ENCODE peak calls at places on chromosomes 2 and 18, in ten cellular contexts. U is K562; L is HFFc6; V is naive thymus-derived CD4-positive, alpha-beta T cell; K is mesothelial cell of epicardium; M is Peyer's patch; F is T follicular helper cell; J is nephron progenitor cell; D is naive thymus-derived CD8-positive, alpha-beta T cell; T is EL. R is an unnamed sample.

GRCh38 chr2:40037303-40037702 is 258.2 kb upstream of the THUMPD2 start:
- DNase-seq in U (no peak), L (no peak), V (no peak), K (no peak), M (no peak), F (no peak), J (no peak), D (no peak), T (no peak), R (no peak)

GRCh38 chr2:69100220-69100723 is 87.3 kb downstream of the ANTXR1 start:
- DNase-seq in U (no peak), L (no peak), V (no peak), K (no peak), M (no peak), F (no peak), J (no peak), D (no peak), T (no peak), R (no peak)

GRCh38 chr2:179936654-179937053 is 70.4 kb downstream of the CWC22 start:
- DNase-seq in U (peak; percentile 58), L (no peak), V (no peak), K (no peak), M (peak; percentile 17), F (no peak), J (peak; percentile 60), D (no peak), T (peak; percentile 29), R (no peak)

GRCh38 chr2:216485237-216485636 is 13.4 kb upstream of the RPL37A start:
- DNase-seq in U (no peak), L (no peak), V (no peak), K (no peak), M (no peak), F (no peak), J (no peak), D (no peak), T (no peak), R (no peak)

GRCh38 chr2:178477443-178478099 is 829 bp downstream of the FKBP7 start:
- DNase-seq in U (no peak), L (no peak), V (no peak), K (no peak), M (no peak), F (no peak), J (no peak), D (no peak), T (no peak), R (no peak)

GRCh38 chr2:85958731-85959130 is 69.9 kb upstream of the ST3GAL5 start:
- DNase-seq in U (no peak), L (no peak), V (no peak), K (no peak), M (no peak), F (no peak), J (no peak), D (no peak), T (no peak), R (no peak)

GRCh38 chr2:233085037-233085838 is 25.1 kb downstream of the INPP5D start:
- DNase-seq in U (no peak), L (no peak), V (no peak), K (no peak), M (peak; percentile 22), F (no peak), J (no peak), D (no peak), T (no peak), R (no peak)

GRCh38 chr2:108301558-108301957 is 12.9 kb downstream of the SULT1C2 start:
- DNase-seq in U (no peak), L (no peak), V (no peak), K (no peak), M (no peak), F (no peak), J (no peak), D (no peak), T (no peak), R (no peak)

GRCh38 chr2:30026091-30027055 is 105.0 kb upstream of the ALK start:
- DNase-seq in U (peak; percentile 60), L (peak; percentile 88), V (no peak), K (peak; percentile 54), M (no peak), F (no peak), J (peak; percentile 74), D (no peak), T (peak; percentile 89), R (peak; percentile 24)

GRCh38 chr2:85699325-85699724 is 5.2 kb downstream of the GNLY start:
- DNase-seq in U (peak; percentile 36), L (no peak), V (no peak), K (no peak), M (no peak), F (no peak), J (no peak), D (no peak), T (no peak), R (no peak)

GRCh38 chr2:136347976-136348375 is 230.0 kb upstream of the CXCR4 start:
- DNase-seq in U (no peak), L (no peak), V (no peak), K (no peak), M (no peak), F (no peak), J (no peak), D (no peak), T (no peak), R (no peak)

GRCh38 chr2:11775384-11775783 is 29.0 kb downstream of the LPIN1 start:
- DNase-seq in U (no peak), L (peak; percentile 39), V (no peak), K (no peak), M (no peak), F (no peak), J (no peak), D (no peak), T (peak; percentile 57), R (no peak)

GRCh38 chr2:176193048-176193447 is 4.6 kb downstream of the HOXD1 start:
- DNase-seq in U (no peak), L (no peak), V (no peak), K (no peak), M (no peak), F (no peak), J (no peak), D (no peak), T (no peak), R (no peak)

GRCh38 chr2:19860022-19860421 is 41.8 kb downstream of the TTC32 start:
- DNase-seq in U (no peak), L (no peak), V (no peak), K (no peak), M (no peak), F (no peak), J (no peak), D (no peak), T (no peak), R (no peak)

GRCh38 chr2:36193680-36194079 is 161.9 kb upstream of the CRIM1 start:
- DNase-seq in U (no peak), L (no peak), V (no peak), K (no peak), M (no peak), F (no peak), J (no peak), D (no peak), T (no peak), R (no peak)

GRCh38 chr2:160646684-160647444 is 153.3 kb upstream of the RBMS1 start:
- DNase-seq in U (no peak), L (no peak), V (no peak), K (no peak), M (no peak), F (no peak), J (no peak), D (no peak), T (no peak), R (no peak)

GRCh38 chr2:218438601-218439000 is 19.7 kb downstream of the VIL1 start:
- DNase-seq in U (no peak), L (no peak), V (no peak), K (no peak), M (no peak), F (no peak), J (no peak), D (no peak), T (no peak), R (no peak)

GRCh38 chr2:120736955-120737801 is 1.5 kb downstream of the GLI2 start:
- DNase-seq in U (no peak), L (peak; percentile 76), V (no peak), K (peak; percentile 66), M (no peak), F (no peak), J (peak; percentile 77), D (no peak), T (peak; percentile 95), R (no peak)

GRCh38 chr2:76413436-76413835 is 702.7 kb upstream of the GCFC2 start:
- DNase-seq in U (no peak), L (no peak), V (no peak), K (no peak), M (no peak), F (no peak), J (no peak), D (no peak), T (no peak), R (no peak)

GRCh38 chr2:85662899-85663683 is 4.9 kb downstream of the SFTPB start:
- DNase-seq in U (peak; percentile 53), L (peak; percentile 92), V (no peak), K (no peak), M (no peak), F (no peak), J (no peak), D (no peak), T (peak; percentile 96), R (no peak)

GRCh38 chr18:72895548-72895947 is 27.8 kb upstream of the NETO1 start:
- DNase-seq in U (no peak), L (no peak), V (no peak), K (no peak), M (no peak), F (no peak), J (no peak), D (no peak), T (no peak), R (no peak)

GRCh38 chr18:31645411-31645810 is 39.0 kb downstream of the B4GALT6 start:
- DNase-seq in U (no peak), L (no peak), V (no peak), K (no peak), M (no peak), F (no peak), J (no peak), D (no peak), T (no peak), R (no peak)

GRCh38 chr2:175063741-175064140 is 58.6 kb upstream of the CHN1 start:
- DNase-seq in U (no peak), L (no peak), V (no peak), K (no peak), M (no peak), F (no peak), J (no peak), D (no peak), T (no peak), R (no peak)

GRCh38 chr2:16952368-16952767 is 286.7 kb upstream of the CYRIA start:
- DNase-seq in U (no peak), L (no peak), V (no peak), K (no peak), M (no peak), F (no peak), J (no peak), D (no peak), T (no peak), R (no peak)

GRCh38 chr2:11158916-11159573 is 3.8 kb downstream of the SLC66A3 start:
- DNase-seq in U (no peak), L (no peak), V (no peak), K (no peak), M (no peak), F (no peak), J (peak; percentile 39), D (no peak), T (no peak), R (no peak)

GRCh38 chr2:32135409-32135808 is 30.3 kb upstream of the SLC30A6 start:
- DNase-seq in U (peak; percentile 41), L (peak; percentile 82), V (no peak), K (no peak), M (no peak), F (no peak), J (no peak), D (no peak), T (peak; percentile 86), R (no peak)

GRCh38 chr2:161358838-161359237 is 50.6 kb downstream of the PSMD14 start:
- DNase-seq in U (no peak), L (no peak), V (no peak), K (no peak), M (no peak), F (no peak), J (no peak), D (no peak), T (no peak), R (no peak)

GRCh38 chr2:25989154-25989553 is 6.9 kb upstream of the KIF3C start:
- DNase-seq in U (no peak), L (no peak), V (no peak), K (no peak), M (no peak), F (no peak), J (no peak), D (no peak), T (no peak), R (no peak)